ENCODE peak calls at places on chromosomes 7 and 10, in nine cellular contexts. A, P, D, R, Q, F, Z, I and U are unnamed samples.

GRCh38 chr7:128697301-128697905 is 25.3 kb downstream of the GARIN1A start:
- DNase-seq in A (peak; percentile 89), P (peak; percentile 79), D (peak; percentile 39), R (no peak), Q (no peak), F (no peak), Z (peak; percentile 75), I (peak; percentile 79), U (peak; percentile 60)

GRCh38 chr7:38880035-38880434 is 29.0 kb downstream of the VPS41 start:
- DNase-seq in A (no peak), P (no peak), D (no peak), R (no peak), Q (no peak), F (no peak), Z (no peak), I (no peak), U (no peak)

GRCh38 chr10:71359364-71360046 is 37.2 kb upstream of the CDH23 start:
- DNase-seq in A (no peak), P (no peak), D (no peak), R (no peak), Q (no peak), F (no peak), Z (no peak), I (no peak), U (no peak)

GRCh38 chr7:151410405-151411390 is 860 bp upstream of the WDR86 start:
- DNase-seq in A (peak; percentile 88), P (no peak), D (no peak), R (no peak), Q (no peak), F (no peak), Z (no peak), I (peak; percentile 69), U (no peak)

GRCh38 chr10:76881477-76882220 is 756.0 kb downstream of the KCNMA1 start:
- DNase-seq in A (no peak), P (no peak), D (no peak), R (no peak), Q (no peak), F (no peak), Z (peak; percentile 17), I (no peak), U (no peak)

GRCh38 chr10:48465860-48466521 is 138.9 kb downstream of the ARHGAP22 start:
- DNase-seq in A (peak; percentile 79), P (no peak), D (no peak), R (no peak), Q (no peak), F (no peak), Z (peak; percentile 35), I (no peak), U (no peak)

GRCh38 chr7:96329189-96329588 is 7.3 kb upstream of the SLC25A13 start:
- DNase-seq in A (no peak), P (no peak), D (no peak), R (no peak), Q (no peak), F (no peak), Z (no peak), I (no peak), U (no peak)

GRCh38 chr7:53351681-53352080 is 316.2 kb downstream of the POM121L12 start:
- DNase-seq in A (no peak), P (no peak), D (no peak), R (no peak), Q (no peak), F (peak; percentile 46), Z (peak; percentile 14), I (no peak), U (no peak)

GRCh38 chr10:114694735-114695134 is 36.7 kb upstream of the ABLIM1 start:
- DNase-seq in A (peak; percentile 75), P (peak; percentile 62), D (peak; percentile 78), R (no peak), Q (no peak), F (no peak), Z (peak; percentile 42), I (peak; percentile 76), U (peak; percentile 68)

GRCh38 chr7:107890962-107891618 is at the start of gene DLD:
- DNase-seq in A (peak; percentile 94), P (peak; percentile 96), D (peak; percentile 96), R (peak; percentile 39), Q (peak; percentile 99), F (peak; percentile 79), Z (peak; percentile 92), I (peak; percentile 94), U (peak; percentile 97)

GRCh38 chr7:1975179-1975578 is 257.6 kb downstream of the MAD1L1 start:
- DNase-seq in A (no peak), P (no peak), D (no peak), R (no peak), Q (peak; percentile 60), F (no peak), Z (no peak), I (no peak), U (no peak)

GRCh38 chr7:115007751-115008150 is 85.9 kb downstream of the MDFIC start:
- DNase-seq in A (no peak), P (no peak), D (no peak), R (no peak), Q (no peak), F (no peak), Z (no peak), I (no peak), U (no peak)

GRCh38 chr7:40305229-40305628 is 170.4 kb downstream of the SUGCT start:
- DNase-seq in A (no peak), P (no peak), D (no peak), R (no peak), Q (no peak), F (no peak), Z (no peak), I (no peak), U (no peak)

GRCh38 chr7:37047260-37047659 is 323.0 kb upstream of the AOAH start:
- DNase-seq in A (peak; percentile 9), P (no peak), D (no peak), R (no peak), Q (no peak), F (peak; percentile 58), Z (no peak), I (no peak), U (no peak)

GRCh38 chr10:16853201-16853600 is 36.0 kb upstream of the RSU1 start:
- DNase-seq in A (peak; percentile 15), P (no peak), D (peak; percentile 80), R (no peak), Q (no peak), F (no peak), Z (peak; percentile 36), I (no peak), U (peak; percentile 57)

GRCh38 chr10:69232252-69232651 is 12.1 kb downstream of the HKDC1 start:
- DNase-seq in A (peak; percentile 59), P (no peak), D (peak; percentile 49), R (peak; percentile 56), Q (no peak), F (peak; percentile 96), Z (peak; percentile 91), I (no peak), U (peak; percentile 84)

GRCh38 chr10:7512487-7512886 is 101.7 kb upstream of the SFMBT2 start:
- DNase-seq in A (peak; percentile 43), P (no peak), D (no peak), R (no peak), Q (no peak), F (no peak), Z (no peak), I (peak; percentile 23), U (no peak)

GRCh38 chr7:85322252-85322651 is 135.4 kb upstream of the SEMA3D start:
- DNase-seq in A (no peak), P (no peak), D (no peak), R (peak; percentile 10), Q (no peak), F (no peak), Z (peak; percentile 2), I (no peak), U (no peak)

GRCh38 chr10:6204341-6205191 is 1.8 kb downstream of the PFKFB3 start:
- DNase-seq in A (peak; percentile 68), P (peak; percentile 26), D (peak; percentile 71), R (peak; percentile 50), Q (peak; percentile 76), F (peak; percentile 45), Z (peak; percentile 96), I (peak; percentile 77), U (peak; percentile 53)

GRCh38 chr7:122764020-122764419 is 61.3 kb upstream of the RNF148 start:
- DNase-seq in A (no peak), P (no peak), D (peak; percentile 66), R (no peak), Q (no peak), F (no peak), Z (no peak), I (no peak), U (no peak)

GRCh38 chr10:18501198-18501597 is 150.2 kb downstream of the NSUN6 start:
- DNase-seq in A (no peak), P (peak; percentile 6), D (no peak), R (no peak), Q (no peak), F (no peak), Z (peak; percentile 35), I (no peak), U (peak; percentile 74)

GRCh38 chr7:46139079-46139478 is 218.0 kb upstream of the IGFBP3 start:
- DNase-seq in A (no peak), P (no peak), D (no peak), R (peak; percentile 62), Q (no peak), F (peak; percentile 100), Z (peak; percentile 90), I (no peak), U (peak; percentile 75)